ENCODE peak calls at places on chromosomes 5 and 9, in seven cellular contexts. One of them, this sample, is unnamed.

GRCh38 chr5:123921193-123921592 is 409.2 kb downstream of the CSNK1G3 start:
- DNase-seq in midbrain: no peak
- DNase-seq in nephron progenitor cell: no peak
- DNase-seq in NCI-H1092 treated with DMSO at 0.1 percent for 48 hours: no peak
- DNase-seq in retinal pigment epithelial cell: no peak
- DNase-seq in glutamatergic neuron: no peak
- DNase-seq in fibroblast of lung: peak
- DNase-seq in this sample: no peak

GRCh38 chr5:77743181-77743580 is 33.0 kb downstream of the TBCA start:
- DNase-seq in fibroblast of lung: peak
- DNase-seq in retinal pigment epithelial cell: no peak
- DNase-seq in NCI-H1092 treated with DMSO at 0.1 percent for 48 hours: no peak
- DNase-seq in glutamatergic neuron: no peak
- DNase-seq in midbrain: no peak
- DNase-seq in nephron progenitor cell: no peak
- DNase-seq in this sample: no peak

GRCh38 chr9:124553738-124554137 is 46.5 kb upstream of the NR5A1 start:
- DNase-seq in NCI-H1092 treated with DMSO at 0.1 percent for 48 hours: no peak
- DNase-seq in retinal pigment epithelial cell: no peak
- DNase-seq in fibroblast of lung: peak
- DNase-seq in nephron progenitor cell: no peak
- DNase-seq in glutamatergic neuron: no peak
- DNase-seq in midbrain: no peak
- DNase-seq in this sample: no peak

GRCh38 chr9:36151306-36152210 is 15.0 kb downstream of the GLIPR2 start:
- DNase-seq in NCI-H1092 treated with DMSO at 0.1 percent for 48 hours: no peak
- DNase-seq in fibroblast of lung: peak
- DNase-seq in retinal pigment epithelial cell: no peak
- DNase-seq in nephron progenitor cell: no peak
- DNase-seq in midbrain: no peak
- DNase-seq in glutamatergic neuron: no peak
- DNase-seq in this sample: no peak

GRCh38 chr5:126403156-126403555 is 20.1 kb upstream of the GRAMD2B start:
- DNase-seq in nephron progenitor cell: no peak
- DNase-seq in NCI-H1092 treated with DMSO at 0.1 percent for 48 hours: no peak
- DNase-seq in midbrain: no peak
- DNase-seq in retinal pigment epithelial cell: no peak
- DNase-seq in fibroblast of lung: no peak
- DNase-seq in glutamatergic neuron: no peak
- DNase-seq in this sample: no peak

GRCh38 chr5:159990506-159990905 is 18.4 kb upstream of the TTC1 start:
- DNase-seq in glutamatergic neuron: no peak
- DNase-seq in midbrain: no peak
- DNase-seq in nephron progenitor cell: no peak
- DNase-seq in retinal pigment epithelial cell: no peak
- DNase-seq in fibroblast of lung: no peak
- DNase-seq in NCI-H1092 treated with DMSO at 0.1 percent for 48 hours: no peak
- DNase-seq in this sample: no peak

GRCh38 chr9:134364391-134365114 is 38.3 kb downstream of the RXRA start:
- DNase-seq in fibroblast of lung: no peak
- DNase-seq in midbrain: no peak
- DNase-seq in glutamatergic neuron: no peak
- DNase-seq in retinal pigment epithelial cell: no peak
- DNase-seq in nephron progenitor cell: no peak
- DNase-seq in NCI-H1092 treated with DMSO at 0.1 percent for 48 hours: no peak
- DNase-seq in this sample: no peak

GRCh38 chr5:139845846-139846681 is 50.5 kb downstream of the PSD2 start:
- DNase-seq in fibroblast of lung: no peak
- DNase-seq in nephron progenitor cell: no peak
- DNase-seq in midbrain: peak
- DNase-seq in glutamatergic neuron: no peak
- DNase-seq in retinal pigment epithelial cell: no peak
- DNase-seq in NCI-H1092 treated with DMSO at 0.1 percent for 48 hours: no peak
- DNase-seq in this sample: peak

GRCh38 chr9:113628621-113629020 is 165.1 kb downstream of the RGS3 start:
- DNase-seq in glutamatergic neuron: no peak
- DNase-seq in NCI-H1092 treated with DMSO at 0.1 percent for 48 hours: no peak
- DNase-seq in fibroblast of lung: no peak
- DNase-seq in retinal pigment epithelial cell: no peak
- DNase-seq in nephron progenitor cell: no peak
- DNase-seq in midbrain: no peak
- DNase-seq in this sample: no peak

GRCh38 chr5:170173227-170173626 is 59.6 kb upstream of the C5orf58 start:
- DNase-seq in midbrain: no peak
- DNase-seq in fibroblast of lung: peak
- DNase-seq in NCI-H1092 treated with DMSO at 0.1 percent for 48 hours: no peak
- DNase-seq in retinal pigment epithelial cell: no peak
- DNase-seq in glutamatergic neuron: no peak
- DNase-seq in nephron progenitor cell: no peak
- DNase-seq in this sample: no peak

GRCh38 chr9:35618854-35619799 is 914 bp upstream of the CD72 start:
- DNase-seq in glutamatergic neuron: no peak
- DNase-seq in fibroblast of lung: no peak
- DNase-seq in NCI-H1092 treated with DMSO at 0.1 percent for 48 hours: no peak
- DNase-seq in nephron progenitor cell: no peak
- DNase-seq in midbrain: no peak
- DNase-seq in retinal pigment epithelial cell: no peak
- DNase-seq in this sample: no peak

GRCh38 chr5:13831236-13831810 is 113.2 kb downstream of the DNAH5 start:
- DNase-seq in midbrain: no peak
- DNase-seq in retinal pigment epithelial cell: no peak
- DNase-seq in NCI-H1092 treated with DMSO at 0.1 percent for 48 hours: no peak
- DNase-seq in glutamatergic neuron: no peak
- DNase-seq in nephron progenitor cell: no peak
- DNase-seq in fibroblast of lung: peak
- DNase-seq in this sample: no peak

GRCh38 chr5:142915840-142916424 is 145.8 kb downstream of the ARHGAP26 start:
- DNase-seq in fibroblast of lung: peak
- DNase-seq in retinal pigment epithelial cell: no peak
- DNase-seq in glutamatergic neuron: peak
- DNase-seq in midbrain: peak
- DNase-seq in nephron progenitor cell: peak
- DNase-seq in NCI-H1092 treated with DMSO at 0.1 percent for 48 hours: peak
- DNase-seq in this sample: peak

GRCh38 chr9:123550012-123550411 is 194.0 kb downstream of the CRB2 start:
- DNase-seq in retinal pigment epithelial cell: no peak
- DNase-seq in NCI-H1092 treated with DMSO at 0.1 percent for 48 hours: no peak
- DNase-seq in nephron progenitor cell: no peak
- DNase-seq in glutamatergic neuron: no peak
- DNase-seq in midbrain: no peak
- DNase-seq in fibroblast of lung: no peak
- DNase-seq in this sample: no peak

GRCh38 chr9:129414377-129415021 is 206.4 kb downstream of the C9orf50 start:
- DNase-seq in retinal pigment epithelial cell: no peak
- DNase-seq in nephron progenitor cell: peak
- DNase-seq in fibroblast of lung: peak
- DNase-seq in NCI-H1092 treated with DMSO at 0.1 percent for 48 hours: peak
- DNase-seq in glutamatergic neuron: peak
- DNase-seq in midbrain: no peak
- DNase-seq in this sample: peak

GRCh38 chr9:125774106-125774505 is 26.9 kb downstream of the PBX3 start:
- DNase-seq in midbrain: no peak
- DNase-seq in glutamatergic neuron: no peak
- DNase-seq in fibroblast of lung: no peak
- DNase-seq in nephron progenitor cell: no peak
- DNase-seq in NCI-H1092 treated with DMSO at 0.1 percent for 48 hours: no peak
- DNase-seq in retinal pigment epithelial cell: no peak
- DNase-seq in this sample: no peak

GRCh38 chr5:91474201-91474600 is 91.1 kb upstream of the ARRDC3 start:
- DNase-seq in midbrain: no peak
- DNase-seq in nephron progenitor cell: no peak
- DNase-seq in NCI-H1092 treated with DMSO at 0.1 percent for 48 hours: no peak
- DNase-seq in glutamatergic neuron: no peak
- DNase-seq in fibroblast of lung: peak
- DNase-seq in retinal pigment epithelial cell: no peak
- DNase-seq in this sample: no peak

GRCh38 chr5:159886312-159886711 is 30.0 kb upstream of the ADRA1B start:
- DNase-seq in fibroblast of lung: no peak
- DNase-seq in midbrain: no peak
- DNase-seq in retinal pigment epithelial cell: no peak
- DNase-seq in NCI-H1092 treated with DMSO at 0.1 percent for 48 hours: peak
- DNase-seq in glutamatergic neuron: no peak
- DNase-seq in nephron progenitor cell: no peak
- DNase-seq in this sample: no peak

GRCh38 chr5:15791274-15791673 is 291.3 kb downstream of the FBXL7 start:
- DNase-seq in midbrain: peak
- DNase-seq in nephron progenitor cell: no peak
- DNase-seq in retinal pigment epithelial cell: no peak
- DNase-seq in glutamatergic neuron: no peak
- DNase-seq in fibroblast of lung: no peak
- DNase-seq in NCI-H1092 treated with DMSO at 0.1 percent for 48 hours: no peak
- DNase-seq in this sample: no peak

GRCh38 chr5:149759986-149760699 is 30.0 kb downstream of the PPARGC1B start:
- DNase-seq in fibroblast of lung: no peak
- DNase-seq in glutamatergic neuron: no peak
- DNase-seq in nephron progenitor cell: no peak
- DNase-seq in midbrain: no peak
- DNase-seq in NCI-H1092 treated with DMSO at 0.1 percent for 48 hours: no peak
- DNase-seq in retinal pigment epithelial cell: no peak
- DNase-seq in this sample: no peak

GRCh38 chr9:32723801-32724200 is 59.5 kb upstream of the TMEM215 start:
- DNase-seq in midbrain: no peak
- DNase-seq in glutamatergic neuron: no peak
- DNase-seq in fibroblast of lung: peak
- DNase-seq in nephron progenitor cell: no peak
- DNase-seq in NCI-H1092 treated with DMSO at 0.1 percent for 48 hours: no peak
- DNase-seq in retinal pigment epithelial cell: no peak
- DNase-seq in this sample: no peak

GRCh38 chr5:77211013-77211690 is 672 bp downstream of the PDE8B start:
- DNase-seq in retinal pigment epithelial cell: no peak
- DNase-seq in fibroblast of lung: peak
- DNase-seq in midbrain: no peak
- DNase-seq in nephron progenitor cell: peak
- DNase-seq in NCI-H1092 treated with DMSO at 0.1 percent for 48 hours: no peak
- DNase-seq in glutamatergic neuron: peak
- DNase-seq in this sample: no peak

GRCh38 chr5:149320791-149321330 is 24.4 kb upstream of the GRPEL2 start:
- DNase-seq in fibroblast of lung: peak
- DNase-seq in retinal pigment epithelial cell: peak
- DNase-seq in NCI-H1092 treated with DMSO at 0.1 percent for 48 hours: peak
- DNase-seq in glutamatergic neuron: no peak
- DNase-seq in nephron progenitor cell: peak
- DNase-seq in midbrain: peak
- DNase-seq in this sample: peak

GRCh38 chr9:114512337-114512874 is 7.1 kb upstream of the WHRN start:
- DNase-seq in glutamatergic neuron: no peak
- DNase-seq in fibroblast of lung: no peak
- DNase-seq in retinal pigment epithelial cell: no peak
- DNase-seq in NCI-H1092 treated with DMSO at 0.1 percent for 48 hours: no peak
- DNase-seq in nephron progenitor cell: no peak
- DNase-seq in midbrain: no peak
- DNase-seq in this sample: no peak

GRCh38 chr9:72949918-72950325 is 2.9 kb downstream of the ALDH1A1 start:
- DNase-seq in fibroblast of lung: no peak
- DNase-seq in NCI-H1092 treated with DMSO at 0.1 percent for 48 hours: no peak
- DNase-seq in midbrain: no peak
- DNase-seq in glutamatergic neuron: no peak
- DNase-seq in retinal pigment epithelial cell: no peak
- DNase-seq in nephron progenitor cell: no peak
- DNase-seq in this sample: no peak

GRCh38 chr5:137735531-137736284 is at the start of gene KLHL3:
- DNase-seq in fibroblast of lung: peak
- DNase-seq in glutamatergic neuron: peak
- DNase-seq in nephron progenitor cell: peak
- DNase-seq in NCI-H1092 treated with DMSO at 0.1 percent for 48 hours: peak
- DNase-seq in retinal pigment epithelial cell: no peak
- DNase-seq in midbrain: peak
- DNase-seq in this sample: peak

GRCh38 chr5:156834916-156835315 is 15.2 kb upstream of the PPP1R2B start:
- DNase-seq in glutamatergic neuron: no peak
- DNase-seq in fibroblast of lung: no peak
- DNase-seq in nephron progenitor cell: no peak
- DNase-seq in NCI-H1092 treated with DMSO at 0.1 percent for 48 hours: no peak
- DNase-seq in midbrain: no peak
- DNase-seq in retinal pigment epithelial cell: no peak
- DNase-seq in this sample: no peak

GRCh38 chr5:499233-500209 is 24.7 kb downstream of the SLC9A3 start:
- DNase-seq in midbrain: no peak
- DNase-seq in NCI-H1092 treated with DMSO at 0.1 percent for 48 hours: no peak
- DNase-seq in glutamatergic neuron: no peak
- DNase-seq in retinal pigment epithelial cell: no peak
- DNase-seq in fibroblast of lung: no peak
- DNase-seq in nephron progenitor cell: peak
- DNase-seq in this sample: no peak

GRCh38 chr5:112413611-112414010 is 5.5 kb downstream of the EPB41L4A start:
- DNase-seq in midbrain: no peak
- DNase-seq in nephron progenitor cell: no peak
- DNase-seq in NCI-H1092 treated with DMSO at 0.1 percent for 48 hours: no peak
- DNase-seq in retinal pigment epithelial cell: no peak
- DNase-seq in glutamatergic neuron: no peak
- DNase-seq in fibroblast of lung: no peak
- DNase-seq in this sample: no peak

GRCh38 chr5:115209279-115209678 is 39.6 kb upstream of the TRIM36 start:
- DNase-seq in glutamatergic neuron: no peak
- DNase-seq in midbrain: peak
- DNase-seq in fibroblast of lung: peak
- DNase-seq in nephron progenitor cell: no peak
- DNase-seq in NCI-H1092 treated with DMSO at 0.1 percent for 48 hours: no peak
- DNase-seq in retinal pigment epithelial cell: no peak
- DNase-seq in this sample: no peak

GRCh38 chr9:71763752-71764332 is 4.5 kb downstream of the CEMIP2 start:
- DNase-seq in retinal pigment epithelial cell: no peak
- DNase-seq in NCI-H1092 treated with DMSO at 0.1 percent for 48 hours: no peak
- DNase-seq in midbrain: no peak
- DNase-seq in fibroblast of lung: peak
- DNase-seq in nephron progenitor cell: no peak
- DNase-seq in glutamatergic neuron: no peak
- DNase-seq in this sample: no peak

GRCh38 chr5:141547488-141547887 is 58.6 kb downstream of the PCDHGC5 start:
- DNase-seq in fibroblast of lung: peak
- DNase-seq in NCI-H1092 treated with DMSO at 0.1 percent for 48 hours: no peak
- DNase-seq in glutamatergic neuron: no peak
- DNase-seq in retinal pigment epithelial cell: no peak
- DNase-seq in nephron progenitor cell: no peak
- DNase-seq in midbrain: no peak
- DNase-seq in this sample: no peak